ENCODE peak calls at places on chromosomes 11 and 22, in five cellular contexts. E is A549, M is IMR-90, Z is upper lobe of right lung, A is cardiac muscle cell. Q is an unnamed sample.

GRCh38 chr11:46723359-46723680 is 4.3 kb downstream of the F2 start:
- DNase-seq in E (no peak), M (no peak), Z (no peak), A (no peak), Q (no peak)

GRCh38 chr11:120235024-120235628 is 4.8 kb upstream of the POU2F3 start:
- DNase-seq in E (peak), M (peak), Z (peak), A (peak), Q (no peak)

GRCh38 chr11:46519351-46519750 is 74.5 kb downstream of the AMBRA1 start:
- DNase-seq in E (no peak), M (no peak), Z (no peak), A (no peak), Q (no peak)

GRCh38 chr22:47564651-47565050 is 802.2 kb downstream of the TBC1D22A start:
- DNase-seq in E (no peak), M (no peak), Z (no peak), A (no peak), Q (no peak)

GRCh38 chr11:34614334-34615113 is 6.4 kb upstream of the EHF start:
- DNase-seq in E (no peak), M (peak), Z (no peak), A (peak), Q (no peak)

GRCh38 chr11:15670520-15671070 is 555.9 kb downstream of the INSC start:
- DNase-seq in E (no peak), M (peak), Z (no peak), A (peak), Q (no peak)

GRCh38 chr11:43278302-43278956 is 33.4 kb upstream of the API5 start:
- DNase-seq in E (peak), M (peak), Z (no peak), A (peak), Q (no peak)

GRCh38 chr11:68215087-68215445 is 2.0 kb upstream of the KMT5B start:
- DNase-seq in E (no peak), M (no peak), Z (peak), A (no peak), Q (no peak)

GRCh38 chr11:25242928-25243327 is 746.1 kb downstream of the LUZP2 start:
- DNase-seq in E (no peak), M (no peak), Z (no peak), A (no peak), Q (no peak)

GRCh38 chr22:38109391-38110000 is 988 bp downstream of the BAIAP2L2 start:
- DNase-seq in E (no peak), M (no peak), Z (no peak), A (no peak), Q (no peak)

GRCh38 chr11:11476971-11477645 is 124.1 kb upstream of the CSNK2A3 start:
- DNase-seq in E (no peak), M (no peak), Z (no peak), A (no peak), Q (peak)

GRCh38 chr11:124578761-124579160 is 9.0 kb downstream of the OR8A1 start:
- DNase-seq in E (no peak), M (no peak), Z (no peak), A (peak), Q (no peak)

DNA sequence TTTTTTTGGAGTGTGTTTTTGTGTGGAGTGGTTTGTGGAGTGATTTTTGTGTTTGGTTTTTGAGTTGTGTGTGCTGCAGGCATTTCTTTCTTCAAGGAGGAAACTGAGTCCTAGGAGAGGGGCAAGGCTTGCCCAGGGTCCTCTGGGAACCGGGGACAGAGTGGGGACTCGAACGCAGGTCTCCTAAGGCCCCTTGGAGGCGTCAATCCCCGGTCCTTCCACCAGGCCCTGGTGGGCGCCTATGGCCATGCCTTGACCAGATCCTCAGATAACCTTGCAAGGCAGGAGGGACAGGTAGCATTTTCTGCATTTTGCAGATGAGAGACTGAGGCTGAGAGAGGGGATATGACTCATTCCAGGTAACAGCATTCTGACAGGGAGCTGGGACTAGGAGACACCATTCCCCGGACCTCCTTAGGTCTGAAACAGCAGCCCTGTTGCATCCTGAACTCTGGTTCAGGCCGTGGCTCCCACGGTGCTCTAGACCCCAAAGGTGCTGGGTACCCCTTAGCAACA is 39.1 kb downstream of the MYO7A start:
- DNase-seq in E (no peak), M (no peak), Z (no peak), A (no peak), Q (no peak)
- TF ChIP-seq CTCF in E (no peak), M (no peak), Z (no peak), A (no peak), Q (no peak)

DNA sequence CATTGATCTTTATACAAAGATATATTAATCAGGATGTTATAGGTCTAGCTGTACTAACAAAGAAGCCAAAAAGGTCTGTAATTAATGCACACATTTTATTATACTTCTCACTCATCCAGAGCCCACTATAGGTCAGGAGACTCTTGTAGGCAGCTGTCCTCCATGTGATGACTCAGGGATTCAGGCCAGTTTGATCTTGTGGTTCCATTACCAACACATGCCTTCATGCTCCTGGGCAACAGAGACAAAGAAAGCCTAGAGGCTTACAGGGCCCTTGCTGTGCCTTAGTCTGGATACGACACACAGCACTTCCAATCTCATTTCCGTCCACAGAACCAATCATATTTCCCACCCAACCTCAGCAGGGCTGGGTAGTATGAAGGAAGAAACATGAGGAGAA is 150.3 kb upstream of the NCAM1 start:
- DNase-seq in E (no peak), M (no peak), Z (no peak), A (no peak), Q (no peak)
- H3K27ac ChIP-seq in E (no peak), M (no peak), Z (no peak), A (no peak), Q (no peak)

DNA sequence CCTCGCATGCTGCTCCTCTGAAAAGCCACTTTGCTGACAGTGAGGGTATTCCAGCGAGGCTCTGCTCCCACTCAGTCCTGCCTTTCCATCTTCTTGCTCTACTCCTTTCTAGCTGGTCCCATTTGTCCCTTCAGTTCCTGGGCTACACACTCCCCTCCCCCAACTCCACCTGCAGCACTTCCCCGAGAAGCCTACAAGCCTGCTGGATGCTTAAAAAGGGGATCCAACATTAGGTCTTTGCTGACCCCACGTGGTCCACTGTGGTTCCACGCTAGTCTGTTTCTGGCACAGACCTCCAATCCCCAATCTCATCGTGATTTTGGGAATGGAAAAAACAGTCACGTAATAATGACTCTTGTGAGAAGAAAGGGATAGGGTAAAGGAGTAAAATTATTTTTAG is 121.6 kb upstream of the SNX19 start:
- DNase-seq in E (no peak), M (no peak), Z (no peak), A (peak), Q (no peak)
- TF ChIP-seq CTCF in E (no peak), M (peak), Z (no peak), A (no peak), Q (no peak)

GRCh38 chr11:74012072-74012809 is 3.4 kb upstream of the UCP3 start:
- DNase-seq in E (no peak), M (no peak), Z (no peak), A (no peak), Q (no peak)
- H3K27ac ChIP-seq in E (no peak), M (no peak), Z (no peak), A (no peak), Q (no peak)

GRCh38 chr11:75668508-75669297 is at the start of gene MAP6:
- DNase-seq in E (peak), M (no peak), Z (no peak), A (no peak), Q (no peak)

GRCh38 chr11:75667831-75668507 is 869 bp downstream of the MAP6 start:
- DNase-seq in E (peak), M (peak), Z (peak), A (peak), Q (no peak)

GRCh38 chr11:75664366-75664765 is 4.5 kb downstream of the MAP6 start:
- DNase-seq in E (no peak), M (no peak), Z (no peak), A (no peak), Q (no peak)

GRCh38 chr11:75665126-75665525 is 3.7 kb downstream of the MAP6 start:
- DNase-seq in E (no peak), M (no peak), Z (no peak), A (no peak), Q (no peak)

DNA sequence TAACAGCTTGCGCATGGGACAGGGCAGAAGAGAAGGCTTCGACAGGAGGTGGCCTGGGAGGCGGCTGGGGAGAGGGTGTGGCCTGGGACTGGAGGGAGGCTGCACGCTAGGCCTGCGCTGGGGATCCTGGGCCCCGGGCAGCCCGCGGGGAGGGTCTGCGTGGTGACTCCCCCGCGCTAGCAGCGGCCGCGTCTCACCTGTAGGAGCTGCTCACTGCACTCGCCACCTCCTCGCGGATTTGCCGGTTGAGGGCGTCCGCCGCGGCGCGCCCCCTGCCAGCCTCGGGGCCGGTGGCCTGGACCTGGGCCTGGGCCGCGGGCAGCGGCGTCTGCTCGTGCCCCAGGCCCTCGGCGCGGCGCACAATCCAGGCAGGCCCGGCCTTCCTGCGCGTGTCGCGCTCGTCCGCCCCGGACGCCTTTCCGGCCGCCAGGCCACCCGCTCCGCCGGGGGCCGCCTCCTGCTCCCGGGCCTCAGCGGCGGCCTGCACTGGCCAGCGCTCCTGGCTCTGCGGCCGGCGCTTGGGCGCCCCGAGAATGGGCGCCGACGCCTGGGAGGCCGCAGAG is 1.5 kb downstream of the MAP6 start:
- DNase-seq in E (peak), M (no peak), Z (peak), A (peak), Q (no peak)
- TF ChIP-seq CTCF in E (peak), M (no peak), Z (no peak), A (no peak), Q (no peak)

DNA sequence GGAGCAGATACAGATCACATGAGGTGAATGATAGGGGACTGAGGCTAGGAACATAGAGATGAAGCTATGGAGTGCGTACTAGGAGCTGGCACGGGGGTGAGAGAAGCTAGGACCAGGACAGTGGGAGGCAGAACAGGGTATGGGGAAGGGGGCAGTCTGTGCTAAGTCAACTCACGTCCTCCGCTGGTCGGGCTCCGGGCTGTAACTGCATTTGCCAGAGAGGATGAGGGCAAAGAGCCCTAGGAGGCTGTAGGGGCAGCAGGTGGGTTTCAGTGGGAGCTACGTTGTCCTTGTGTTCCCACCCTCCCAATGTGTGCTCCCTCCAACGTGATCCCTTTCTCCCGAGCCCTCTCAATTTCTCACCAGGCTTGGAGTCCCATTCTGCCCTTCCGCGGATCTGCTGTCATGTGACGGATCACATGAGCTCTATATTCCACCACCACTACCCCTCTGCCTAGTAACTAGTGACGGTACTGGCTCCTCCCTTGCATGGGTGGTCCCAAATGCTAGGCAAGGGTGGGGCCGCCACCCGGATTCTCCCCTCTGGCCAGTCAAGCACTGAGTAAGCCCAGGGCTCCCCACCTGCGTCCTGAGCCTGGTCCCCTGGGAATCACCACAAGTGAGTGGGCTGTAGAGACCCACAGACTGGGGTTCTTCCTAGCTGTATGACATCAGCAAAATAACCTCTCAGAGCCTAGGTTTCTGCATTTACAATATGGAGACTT is at the start of gene TPP1:
- DNase-seq in E (peak), M (peak), Z (peak), A (peak), Q (peak)
- H3K27ac ChIP-seq in E (peak), M (peak), Z (peak), A (peak), Q (peak)

DNA sequence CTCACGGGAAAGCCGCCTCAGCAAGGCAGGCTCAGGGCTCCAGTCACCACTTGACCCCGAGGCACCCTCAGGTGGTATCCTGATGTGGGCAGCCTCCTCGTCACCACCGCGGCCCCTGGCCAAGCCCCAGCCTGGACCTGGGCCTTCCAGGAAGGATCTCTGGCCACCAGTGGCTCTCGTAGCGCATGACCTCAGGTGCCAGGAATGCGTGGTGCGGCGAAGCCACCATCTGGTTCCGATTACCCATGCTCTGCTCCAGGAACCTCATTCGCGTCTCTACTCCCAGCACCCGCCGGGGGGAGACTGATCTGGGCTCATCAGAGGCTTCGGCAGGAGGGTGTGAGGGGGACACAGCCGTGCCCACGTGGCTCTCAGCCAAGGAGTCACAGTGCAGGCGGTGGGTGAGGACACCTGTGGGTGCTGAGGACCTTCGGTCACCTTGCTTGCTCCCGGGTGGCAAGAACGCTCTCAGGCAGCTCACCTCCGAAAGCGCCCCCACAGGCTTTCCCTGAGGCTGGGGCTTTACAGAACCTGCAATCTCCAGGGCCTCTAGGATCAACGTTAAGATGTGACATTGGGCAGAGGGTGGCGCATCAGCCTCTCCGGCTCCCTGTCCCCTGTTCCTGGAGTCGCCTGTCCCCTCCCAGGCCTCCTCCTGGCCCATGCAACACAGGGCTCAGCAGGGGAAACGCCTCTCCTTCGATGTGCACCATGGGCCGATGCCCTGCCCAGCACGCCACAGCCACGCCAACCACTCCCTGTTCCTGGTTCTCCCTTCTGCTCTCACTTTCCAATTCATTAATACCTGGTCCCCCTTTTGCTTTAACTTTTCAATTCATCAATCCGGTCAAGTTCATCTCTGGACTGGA is 39.0 kb downstream of the TBX1 start:
- DNase-seq in E (no peak), M (peak), Z (no peak), A (peak), Q (peak)
- TF ChIP-seq CTCF in E (no peak), M (peak), Z (no peak), A (peak), Q (no peak)

GRCh38 chr11:61762216-61762615 is 9.8 kb downstream of the MYRF start:
- DNase-seq in E (no peak), M (no peak), Z (no peak), A (no peak), Q (no peak)
- H3K27ac ChIP-seq in E (peak), M (no peak), Z (no peak), A (peak), Q (no peak)

GRCh38 chr11:693415-693831 is 1.6 kb downstream of the DEAF1 start:
- DNase-seq in E (no peak), M (no peak), Z (no peak), A (peak), Q (no peak)

GRCh38 chr11:695332-695605 is 247 bp upstream of the DEAF1 start:
- DNase-seq in E (no peak), M (no peak), Z (no peak), A (no peak), Q (no peak)

GRCh38 chr11:695606-696381 is at the start of gene TMEM80:
- DNase-seq in E (peak), M (peak), Z (peak), A (peak), Q (peak)

GRCh38 chr11:693887-694562 is 997 bp downstream of the DEAF1 start:
- DNase-seq in E (no peak), M (no peak), Z (peak), A (no peak), Q (no peak)

DNA sequence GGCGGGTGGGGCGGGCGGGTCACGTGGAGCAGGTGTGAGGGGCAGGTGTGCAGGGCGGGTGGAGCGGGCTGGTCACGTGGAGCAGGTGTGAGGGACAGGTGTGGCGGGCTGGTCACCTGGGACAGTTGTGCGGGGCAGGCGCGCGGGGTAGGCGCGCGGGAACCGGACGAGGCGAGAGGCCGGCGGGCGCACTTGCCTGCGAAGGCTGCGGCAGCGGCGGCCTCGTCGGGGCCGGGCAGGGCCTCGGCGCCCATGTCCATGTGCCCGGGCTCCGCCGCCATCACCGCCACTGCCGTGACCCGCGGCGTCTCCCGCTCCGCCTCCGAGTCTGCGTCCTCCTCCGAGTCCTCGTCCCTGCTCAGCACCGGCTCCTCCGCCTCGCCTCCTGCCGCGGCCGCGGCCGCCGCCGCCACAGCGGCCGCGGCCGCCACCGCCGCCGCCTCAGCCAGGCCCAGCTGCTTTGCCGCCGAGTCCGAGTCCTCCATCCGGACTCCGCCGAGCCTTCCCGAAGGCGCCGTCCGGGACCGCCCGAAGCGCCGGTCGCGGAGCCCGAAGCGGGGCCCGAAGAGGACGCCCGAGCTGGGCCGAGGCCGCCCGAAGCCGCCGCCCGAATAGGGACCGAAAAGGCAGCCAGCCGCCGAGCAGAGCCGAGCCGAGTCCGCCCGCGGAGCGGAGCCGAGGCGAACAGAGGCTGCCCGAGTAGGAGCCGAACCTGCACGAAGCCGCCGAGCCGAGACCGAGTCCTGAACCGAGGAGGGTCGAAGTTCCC is at the start of gene DEAF1:
- DNase-seq in E (peak), M (peak), Z (peak), A (peak), Q (peak)
- TF ChIP-seq CTCF in E (no peak), M (no peak), Z (no peak), A (no peak), Q (no peak)

Q was measured in tibial artery.